ENCODE peak calls at places on chromosomes 2 and 18, in six cellular contexts. One of them, this sample, is unnamed.

GRCh38 chr2:144170172-144170571 is 349.7 kb downstream of the ZEB2 start:
- DNase-seq in PC-9: no peak
- DNase-seq in dorsolateral prefrontal cortex: no peak
- DNase-seq in mammary epithelial cell: no peak
- DNase-seq in astrocyte of the spinal cord: no peak
- DNase-seq in OCI-LY7: no peak
- DNase-seq in this sample: no peak

GRCh38 chr2:100606740-100607343 is 44.0 kb downstream of the PDCL3 start:
- DNase-seq in mammary epithelial cell: peak; percentile 36
- DNase-seq in OCI-LY7: peak; percentile 36
- DNase-seq in PC-9: peak; percentile 19
- DNase-seq in dorsolateral prefrontal cortex: no peak
- DNase-seq in astrocyte of the spinal cord: peak; percentile 39
- DNase-seq in this sample: peak; percentile 33

GRCh38 chr18:61334951-61335736 is 1.9 kb downstream of the CDH20 start:
- DNase-seq in mammary epithelial cell: no peak
- DNase-seq in astrocyte of the spinal cord: no peak
- DNase-seq in OCI-LY7: no peak
- DNase-seq in PC-9: no peak
- DNase-seq in dorsolateral prefrontal cortex: peak; percentile 55
- DNase-seq in this sample: no peak

GRCh38 chr2:95032868-95033603 is 7.5 kb downstream of the MAL start:
- DNase-seq in astrocyte of the spinal cord: no peak
- DNase-seq in OCI-LY7: no peak
- DNase-seq in PC-9: no peak
- DNase-seq in mammary epithelial cell: no peak
- DNase-seq in dorsolateral prefrontal cortex: no peak
- DNase-seq in this sample: no peak

GRCh38 chr2:19140463-19141208 is 217.8 kb downstream of the OSR1 start:
- DNase-seq in astrocyte of the spinal cord: peak; percentile 98
- DNase-seq in PC-9: peak; percentile 83
- DNase-seq in mammary epithelial cell: peak; percentile 78
- DNase-seq in dorsolateral prefrontal cortex: no peak
- DNase-seq in OCI-LY7: no peak
- DNase-seq in this sample: peak; percentile 92

GRCh38 chr18:74420926-74421325 is 36.2 kb downstream of the DIPK1C start:
- DNase-seq in PC-9: no peak
- DNase-seq in OCI-LY7: no peak
- DNase-seq in mammary epithelial cell: no peak
- DNase-seq in astrocyte of the spinal cord: no peak
- DNase-seq in dorsolateral prefrontal cortex: no peak
- DNase-seq in this sample: no peak

GRCh38 chr18:50644807-50645206 is 84.9 kb downstream of the MAPK4 start:
- DNase-seq in mammary epithelial cell: no peak
- DNase-seq in astrocyte of the spinal cord: no peak
- DNase-seq in OCI-LY7: no peak
- DNase-seq in PC-9: no peak
- DNase-seq in dorsolateral prefrontal cortex: no peak
- DNase-seq in this sample: no peak

GRCh38 chr2:64952896-64953482 is 36.2 kb upstream of the SLC1A4 start:
- DNase-seq in OCI-LY7: no peak
- DNase-seq in PC-9: no peak
- DNase-seq in mammary epithelial cell: peak; percentile 65
- DNase-seq in astrocyte of the spinal cord: peak; percentile 88
- DNase-seq in dorsolateral prefrontal cortex: no peak
- DNase-seq in this sample: peak; percentile 89

GRCh38 chr2:211836409-211836808 is 702.2 kb downstream of the ERBB4 start:
- DNase-seq in OCI-LY7: no peak
- DNase-seq in PC-9: no peak
- DNase-seq in astrocyte of the spinal cord: no peak
- DNase-seq in mammary epithelial cell: peak; percentile 8
- DNase-seq in dorsolateral prefrontal cortex: no peak
- DNase-seq in this sample: no peak

GRCh38 chr2:204608261-204608660 is 63.0 kb downstream of the PARD3B start:
- DNase-seq in PC-9: no peak
- DNase-seq in dorsolateral prefrontal cortex: no peak
- DNase-seq in mammary epithelial cell: no peak
- DNase-seq in OCI-LY7: no peak
- DNase-seq in astrocyte of the spinal cord: peak; percentile 53
- DNase-seq in this sample: peak; percentile 57

GRCh38 chr2:173064231-173064805 is 11.3 kb upstream of the MAP3K20 start:
- DNase-seq in PC-9: no peak
- DNase-seq in astrocyte of the spinal cord: no peak
- DNase-seq in OCI-LY7: no peak
- DNase-seq in dorsolateral prefrontal cortex: no peak
- DNase-seq in mammary epithelial cell: no peak
- DNase-seq in this sample: no peak

GRCh38 chr18:78676622-78677482 is 302.8 kb upstream of the SALL3 start:
- DNase-seq in mammary epithelial cell: no peak
- DNase-seq in dorsolateral prefrontal cortex: no peak
- DNase-seq in astrocyte of the spinal cord: no peak
- DNase-seq in PC-9: no peak
- DNase-seq in OCI-LY7: no peak
- DNase-seq in this sample: no peak

GRCh38 chr2:172038604-172039003 is 38.9 kb downstream of the METAP1D start:
- DNase-seq in mammary epithelial cell: peak; percentile 88
- DNase-seq in OCI-LY7: no peak
- DNase-seq in dorsolateral prefrontal cortex: no peak
- DNase-seq in astrocyte of the spinal cord: no peak
- DNase-seq in PC-9: no peak
- DNase-seq in this sample: peak; percentile 95

GRCh38 chr2:121285077-121285449 is at the start of gene TFCP2L1:
- DNase-seq in OCI-LY7: peak; percentile 60
- DNase-seq in mammary epithelial cell: peak; percentile 74
- DNase-seq in astrocyte of the spinal cord: no peak
- DNase-seq in PC-9: peak; percentile 76
- DNase-seq in dorsolateral prefrontal cortex: no peak
- DNase-seq in this sample: no peak

GRCh38 chr2:104068665-104069064 is 785.2 kb upstream of the POU3F3 start:
- DNase-seq in mammary epithelial cell: no peak
- DNase-seq in dorsolateral prefrontal cortex: no peak
- DNase-seq in astrocyte of the spinal cord: no peak
- DNase-seq in PC-9: no peak
- DNase-seq in OCI-LY7: no peak
- DNase-seq in this sample: no peak

GRCh38 chr2:29590211-29590610 is 331.2 kb downstream of the ALK start:
- DNase-seq in dorsolateral prefrontal cortex: no peak
- DNase-seq in astrocyte of the spinal cord: no peak
- DNase-seq in mammary epithelial cell: no peak
- DNase-seq in PC-9: no peak
- DNase-seq in OCI-LY7: no peak
- DNase-seq in this sample: no peak

GRCh38 chr2:80461505-80462197 is 157.1 kb upstream of the LRRTM1 start:
- DNase-seq in dorsolateral prefrontal cortex: no peak
- DNase-seq in mammary epithelial cell: no peak
- DNase-seq in OCI-LY7: no peak
- DNase-seq in PC-9: no peak
- DNase-seq in astrocyte of the spinal cord: no peak
- DNase-seq in this sample: no peak

GRCh38 chr2:80464275-80464674 is 159.7 kb upstream of the LRRTM1 start:
- DNase-seq in mammary epithelial cell: no peak
- DNase-seq in astrocyte of the spinal cord: no peak
- DNase-seq in OCI-LY7: no peak
- DNase-seq in dorsolateral prefrontal cortex: no peak
- DNase-seq in PC-9: no peak
- DNase-seq in this sample: no peak

GRCh38 chr2:80469428-80469827 is 164.9 kb upstream of the LRRTM1 start:
- DNase-seq in astrocyte of the spinal cord: no peak
- DNase-seq in mammary epithelial cell: no peak
- DNase-seq in dorsolateral prefrontal cortex: no peak
- DNase-seq in OCI-LY7: no peak
- DNase-seq in PC-9: no peak
- DNase-seq in this sample: no peak

GRCh38 chr2:80462654-80463053 is 158.1 kb upstream of the LRRTM1 start:
- DNase-seq in OCI-LY7: no peak
- DNase-seq in astrocyte of the spinal cord: no peak
- DNase-seq in dorsolateral prefrontal cortex: no peak
- DNase-seq in PC-9: no peak
- DNase-seq in mammary epithelial cell: no peak
- DNase-seq in this sample: no peak

GRCh38 chr2:80467262-80467811 is 162.8 kb upstream of the LRRTM1 start:
- DNase-seq in dorsolateral prefrontal cortex: no peak
- DNase-seq in OCI-LY7: no peak
- DNase-seq in astrocyte of the spinal cord: no peak
- DNase-seq in PC-9: no peak
- DNase-seq in mammary epithelial cell: no peak
- DNase-seq in this sample: no peak
- TF ChIP-seq CTCF in dorsolateral prefrontal cortex: no peak
- TF ChIP-seq CTCF in OCI-LY7: no peak
- TF ChIP-seq CTCF in astrocyte of the spinal cord: no peak
- TF ChIP-seq CTCF in PC-9: no peak
- TF ChIP-seq CTCF in mammary epithelial cell: no peak
- TF ChIP-seq CTCF in this sample: no peak

DNA sequence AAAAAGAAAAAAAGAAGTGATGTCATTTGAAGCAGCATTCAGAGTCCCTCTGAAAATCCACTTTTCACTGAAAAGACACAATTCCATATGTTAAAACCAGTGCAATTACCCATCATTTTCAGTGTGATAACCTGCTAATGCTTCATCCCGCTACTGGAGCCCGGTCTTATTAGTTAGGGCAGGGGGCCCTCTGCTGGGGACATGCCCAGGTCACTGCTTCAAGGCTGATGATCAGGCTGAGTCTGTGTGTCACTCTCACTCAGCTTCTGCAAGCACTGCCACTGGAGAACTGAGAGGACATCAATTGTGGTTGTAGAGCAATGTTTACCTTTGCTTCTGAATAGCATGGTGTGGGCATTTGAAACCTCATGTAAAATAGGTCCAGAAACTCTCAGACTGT is 49.1 kb upstream of the NXPH2 start:
- DNase-seq in OCI-LY7: peak; percentile 37
- DNase-seq in dorsolateral prefrontal cortex: peak; percentile 43
- DNase-seq in astrocyte of the spinal cord: peak; percentile 20
- DNase-seq in PC-9: peak; percentile 28
- DNase-seq in mammary epithelial cell: peak; percentile 5
- DNase-seq in this sample: no peak
- TF ChIP-seq CTCF in OCI-LY7: peak; percentile 64
- TF ChIP-seq CTCF in dorsolateral prefrontal cortex: peak; percentile 20
- TF ChIP-seq CTCF in astrocyte of the spinal cord: peak; percentile 38
- TF ChIP-seq CTCF in PC-9: peak; percentile 49
- TF ChIP-seq CTCF in mammary epithelial cell: peak; percentile 52
- TF ChIP-seq CTCF in this sample: peak; percentile 48

GRCh38 chr2:170365686-170366085 is 187.7 kb downstream of the MYO3B start:
- DNase-seq in OCI-LY7: no peak
- DNase-seq in PC-9: no peak
- DNase-seq in astrocyte of the spinal cord: no peak
- DNase-seq in mammary epithelial cell: no peak
- DNase-seq in dorsolateral prefrontal cortex: no peak
- DNase-seq in this sample: no peak

GRCh38 chr2:170369228-170369627 is 191.3 kb downstream of the MYO3B start:
- DNase-seq in astrocyte of the spinal cord: no peak
- DNase-seq in OCI-LY7: no peak
- DNase-seq in dorsolateral prefrontal cortex: no peak
- DNase-seq in PC-9: no peak
- DNase-seq in mammary epithelial cell: no peak
- DNase-seq in this sample: no peak

GRCh38 chr2:170368370-170368769 is 190.4 kb downstream of the MYO3B start:
- DNase-seq in astrocyte of the spinal cord: no peak
- DNase-seq in OCI-LY7: no peak
- DNase-seq in mammary epithelial cell: no peak
- DNase-seq in dorsolateral prefrontal cortex: no peak
- DNase-seq in PC-9: no peak
- DNase-seq in this sample: no peak

GRCh38 chr2:170371231-170371630 is 193.3 kb downstream of the MYO3B start:
- DNase-seq in dorsolateral prefrontal cortex: no peak
- DNase-seq in PC-9: no peak
- DNase-seq in mammary epithelial cell: no peak
- DNase-seq in astrocyte of the spinal cord: no peak
- DNase-seq in OCI-LY7: no peak
- DNase-seq in this sample: no peak

DNA sequence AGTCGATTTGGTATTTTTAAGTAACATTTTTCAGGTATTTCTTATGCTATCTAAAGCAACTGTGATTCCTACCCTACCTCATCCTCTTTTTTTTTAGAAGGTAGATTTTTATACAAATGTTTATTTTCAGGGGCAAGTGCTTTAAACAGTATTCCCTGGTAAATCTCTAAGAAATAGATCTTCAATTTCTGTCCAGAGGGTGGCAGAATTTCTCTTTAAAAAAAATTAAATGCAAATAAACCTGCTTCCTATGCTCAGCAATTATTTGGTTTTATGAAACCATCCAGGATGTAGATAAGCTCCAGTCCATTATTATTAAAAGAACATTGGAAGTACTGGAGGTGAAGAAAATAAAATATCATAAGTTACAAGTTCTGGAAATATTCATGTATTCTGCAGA is 191.9 kb downstream of the MYO3B start:
- DNase-seq in PC-9: no peak
- DNase-seq in astrocyte of the spinal cord: peak; percentile 48
- DNase-seq in OCI-LY7: peak; percentile 30
- DNase-seq in dorsolateral prefrontal cortex: no peak
- DNase-seq in mammary epithelial cell: peak; percentile 20
- DNase-seq in this sample: peak; percentile 12
- TF ChIP-seq CTCF in PC-9: peak; percentile 67
- TF ChIP-seq CTCF in astrocyte of the spinal cord: peak; percentile 8
- TF ChIP-seq CTCF in OCI-LY7: peak; percentile 76
- TF ChIP-seq CTCF in dorsolateral prefrontal cortex: peak; percentile 46
- TF ChIP-seq CTCF in mammary epithelial cell: peak; percentile 35
- TF ChIP-seq CTCF in this sample: peak; percentile 71

DNA sequence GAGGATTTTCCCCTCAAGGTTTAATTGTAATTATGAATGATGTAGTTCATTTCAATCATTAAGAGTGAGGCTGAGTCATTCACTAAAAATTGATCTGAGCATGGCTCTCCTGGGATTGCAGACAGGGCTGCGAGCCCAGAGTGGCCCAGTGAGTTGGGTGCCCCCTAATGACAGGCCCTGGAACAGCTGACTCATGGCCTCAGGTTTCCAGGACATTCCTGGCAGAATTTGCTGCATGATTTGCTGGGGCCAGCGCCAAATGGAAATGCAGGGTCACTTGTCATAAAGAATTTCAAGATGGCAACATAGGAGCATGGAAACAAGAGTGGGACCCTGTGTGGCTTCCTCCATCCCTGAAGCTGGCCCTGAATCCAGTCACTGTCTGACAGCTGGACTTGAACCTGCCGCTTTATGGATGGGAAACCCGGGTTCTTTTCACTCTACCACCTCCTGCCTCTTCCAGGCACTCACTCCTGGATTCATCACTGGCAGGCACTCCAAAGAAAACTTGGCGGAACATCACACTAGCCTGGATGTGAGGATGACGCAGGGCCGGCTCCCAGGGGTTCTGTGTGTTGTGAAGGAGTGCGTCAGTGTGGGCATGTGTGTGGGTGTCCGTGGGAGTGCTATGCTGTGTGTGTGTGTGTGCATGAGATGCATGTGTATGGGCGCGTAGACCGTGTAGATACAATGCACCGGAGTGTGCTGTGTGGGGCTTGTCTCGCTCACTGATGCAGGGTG is 15.2 kb downstream of the OTOF start:
- DNase-seq in PC-9: peak; percentile 62
- DNase-seq in astrocyte of the spinal cord: peak; percentile 47
- DNase-seq in mammary epithelial cell: peak; percentile 50
- DNase-seq in OCI-LY7: no peak
- DNase-seq in dorsolateral prefrontal cortex: no peak
- DNase-seq in this sample: peak; percentile 66
- TF ChIP-seq CTCF in PC-9: peak; percentile 63
- TF ChIP-seq CTCF in astrocyte of the spinal cord: peak; percentile 69
- TF ChIP-seq CTCF in mammary epithelial cell: peak; percentile 93
- TF ChIP-seq CTCF in OCI-LY7: peak; percentile 66
- TF ChIP-seq CTCF in dorsolateral prefrontal cortex: peak; percentile 21
- TF ChIP-seq CTCF in this sample: peak; percentile 78

GRCh38 chr18:69082497-69082896 is 284.6 kb downstream of the CCDC102B start:
- DNase-seq in OCI-LY7: no peak
- DNase-seq in dorsolateral prefrontal cortex: no peak
- DNase-seq in mammary epithelial cell: no peak
- DNase-seq in PC-9: no peak
- DNase-seq in astrocyte of the spinal cord: no peak
- DNase-seq in this sample: no peak
- TF ChIP-seq CTCF in OCI-LY7: no peak
- TF ChIP-seq CTCF in dorsolateral prefrontal cortex: no peak
- TF ChIP-seq CTCF in mammary epithelial cell: no peak
- TF ChIP-seq CTCF in PC-9: no peak
- TF ChIP-seq CTCF in astrocyte of the spinal cord: no peak
- TF ChIP-seq CTCF in this sample: no peak